ENCODE peak calls at places on chromosomes 6 and 20, in nine cellular contexts. X, W, G, T, S, R, N, I and D are unnamed samples. For H3K9me2, the result is how much of the 10 kb centered on the place peaks cover.

GRCh38 chr6:96236471-96236870 is 220.7 kb downstream of the FUT9 start:
- DNase-seq in X (no peak), W (no peak), G (no peak), T (no peak), S (no peak), R (no peak), N (no peak), I (no peak), D (no peak)

GRCh38 chr6:44430322-44430721 is 42.8 kb downstream of the CDC5L start:
- DNase-seq in X (no peak), W (no peak), G (no peak), T (no peak), S (no peak), R (no peak), N (no peak), I (no peak), D (peak)

GRCh38 chr20:607476-607875 is 2.6 kb downstream of the TCF15 start:
- DNase-seq in X (no peak), W (no peak), G (no peak), T (no peak), S (no peak), R (no peak), N (no peak), I (no peak), D (no peak)

GRCh38 chr6:142613981-142614380 is 312.2 kb downstream of the ADGRG6 start:
- DNase-seq in X (no peak), W (no peak), G (no peak), T (peak), S (no peak), R (peak), N (peak), I (no peak), D (no peak)

GRCh38 chr20:4135385-4136077 is 120.2 kb upstream of the RNF24 start:
- DNase-seq in X (peak), W (peak), G (no peak), T (peak), S (peak), R (no peak), N (peak), I (no peak), D (no peak)

GRCh38 chr20:44089987-44090674 is 96.9 kb downstream of the JPH2 start:
- DNase-seq in X (peak), W (peak), G (peak), T (peak), S (no peak), R (no peak), N (peak), I (peak), D (peak)

GRCh38 chr20:24676353-24676977 is 207.0 kb downstream of the SYNDIG1 start:
- DNase-seq in X (no peak), W (no peak), G (no peak), T (no peak), S (no peak), R (no peak), N (no peak), I (no peak), D (no peak)

GRCh38 chr20:60869626-60870025 is 382.4 kb upstream of the CDH4 start:
- DNase-seq in X (no peak), W (peak), G (no peak), T (no peak), S (no peak), R (no peak), N (no peak), I (no peak), D (no peak)

GRCh38 chr6:624979-625378 is 31.9 kb downstream of the HUS1B start:
- DNase-seq in X (no peak), W (peak), G (peak), T (peak), S (no peak), R (peak), N (peak), I (no peak), D (peak)

GRCh38 chr6:7169296-7169721 is 61.5 kb downstream of the RREB1 start:
- DNase-seq in X (no peak), W (peak), G (no peak), T (no peak), S (no peak), R (no peak), N (no peak), I (no peak), D (no peak)

GRCh38 chr20:50399003-50399916 is 110.9 kb upstream of the PTPN1 start:
- DNase-seq in X (no peak), W (peak), G (no peak), T (peak), S (peak), R (no peak), N (no peak), I (no peak), D (no peak)

GRCh38 chr6:134293659-134294161 is 24.2 kb downstream of the SGK1 start:
- DNase-seq in X (no peak), W (no peak), G (no peak), T (no peak), S (no peak), R (no peak), N (no peak), I (no peak), D (no peak)

GRCh38 chr20:43446361-43446879 is 11.3 kb upstream of the SRSF6 start:
- DNase-seq in X (no peak), W (peak), G (no peak), T (no peak), S (peak), R (no peak), N (no peak), I (no peak), D (no peak)

GRCh38 chr6:30515106-30515505 is 25.8 kb downstream of the HLA-E start:
- DNase-seq in X (no peak), W (no peak), G (no peak), T (no peak), S (no peak), R (peak), N (no peak), I (no peak), D (peak)

GRCh38 chr6:133923938-133924593 is 29.0 kb upstream of the TBPL1 start:
- DNase-seq in X (peak), W (peak), G (peak), T (peak), S (peak), R (peak), N (peak), I (peak), D (peak)

GRCh38 chr20:49384437-49385434 is 97.7 kb downstream of the KCNB1 start:
- DNase-seq in X (peak), W (peak), G (peak), T (peak), S (no peak), R (peak), N (peak), I (peak), D (peak)

GRCh38 chr6:148317051-148317450 is 25.6 kb upstream of the SASH1 start:
- DNase-seq in X (no peak), W (no peak), G (no peak), T (no peak), S (no peak), R (no peak), N (no peak), I (no peak), D (no peak)

GRCh38 chr6:6438286-6438685 is 117.8 kb upstream of the F13A1 start:
- DNase-seq in X (no peak), W (no peak), G (no peak), T (no peak), S (no peak), R (no peak), N (peak), I (no peak), D (no peak)

GRCh38 chr6:150857906-150858365 is 7.6 kb upstream of the MTHFD1L start:
- DNase-seq in X (no peak), W (no peak), G (no peak), T (no peak), S (no peak), R (no peak), N (no peak), I (no peak), D (no peak)

GRCh38 chr20:33433465-33433864 is 10.1 kb downstream of the SNTA1 start:
- DNase-seq in X (no peak), W (peak), G (no peak), T (no peak), S (no peak), R (no peak), N (no peak), I (no peak), D (no peak)

GRCh38 chr6:136173519-136174507 is 76.3 kb downstream of the MTFR2 start:
- DNase-seq in X (no peak), W (no peak), G (no peak), T (peak), S (no peak), R (no peak), N (no peak), I (no peak), D (no peak)

GRCh38 chr6:7267521-7268091 is 45.4 kb downstream of the SSR1 start:
- DNase-seq in X (peak), W (peak), G (no peak), T (peak), S (peak), R (no peak), N (peak), I (no peak), D (no peak)

GRCh38 chr20:54256202-54256601 is 48.3 kb downstream of the PFDN4 start:
- DNase-seq in X (no peak), W (no peak), G (no peak), T (no peak), S (no peak), R (no peak), N (no peak), I (no peak), D (no peak)

GRCh38 chr6:151070666-151071065 is 169.1 kb upstream of the AKAP12 start:
- DNase-seq in X (no peak), W (peak), G (no peak), T (no peak), S (no peak), R (no peak), N (no peak), I (no peak), D (no peak)

GRCh38 chr6:70763754-70764153 is 96.1 kb downstream of the SMAP1 start:
- DNase-seq in X (no peak), W (peak), G (no peak), T (no peak), S (no peak), R (no peak), N (no peak), I (no peak), D (no peak)

GRCh38 chr20:19936801-19937583 is 80.2 kb upstream of the NAA20 start:
- DNase-seq in X (no peak), W (no peak), G (no peak), T (no peak), S (no peak), R (no peak), N (no peak), I (no peak), D (no peak)

GRCh38 chr20:47642118-47642517 is 140.4 kb downstream of the NCOA3 start:
- DNase-seq in X (no peak), W (no peak), G (no peak), T (no peak), S (no peak), R (no peak), N (no peak), I (no peak), D (no peak)

GRCh38 chr20:20498081-20498861 is 130.4 kb downstream of the INSM1 start:
- DNase-seq in X (no peak), W (peak), G (no peak), T (no peak), S (no peak), R (no peak), N (peak), I (no peak), D (no peak)

GRCh38 chr6:20841806-20842205 is 307.5 kb downstream of the CDKAL1 start:
- DNase-seq in X (no peak), W (no peak), G (no peak), T (no peak), S (no peak), R (no peak), N (no peak), I (no peak), D (no peak)

GRCh38 chr6:26199057-26199772 is 112.0 kb downstream of the HFE start:
- DNase-seq in X (peak), W (peak), G (peak), T (peak), S (peak), R (peak), N (peak), I (peak), D (peak)

GRCh38 chr6:144197919-144198318 is 47.6 kb downstream of the STX11 start:
- DNase-seq in X (no peak), W (no peak), G (no peak), T (no peak), S (no peak), R (no peak), N (no peak), I (no peak), D (no peak)

GRCh38 chr20:37397076-37397953 is 51.4 kb downstream of the SRC start:
- DNase-seq in X (no peak), W (peak), G (no peak), T (no peak), S (no peak), R (peak), N (peak), I (no peak), D (no peak)

GRCh38 chr6:167477688-167478087 is 152.8 kb downstream of the TTLL2 start:
- DNase-seq in X (no peak), W (no peak), G (no peak), T (no peak), S (no peak), R (no peak), N (no peak), I (no peak), D (no peak)

GRCh38 chr20:53608456-53609413 is 15.1 kb upstream of the ZNF217 start:
- DNase-seq in X (no peak), W (peak), G (no peak), T (peak), S (no peak), R (peak), N (no peak), I (no peak), D (no peak)

GRCh38 chr20:58710481-58711265 is 18.1 kb downstream of the NPEPL1 start:
- DNase-seq in X (no peak), W (no peak), G (no peak), T (peak), S (no peak), R (no peak), N (no peak), I (no peak), D (no peak)

GRCh38 chr20:45374101-45374467 is 4.0 kb downstream of the TP53TG5 start:
- DNase-seq in X (no peak), W (no peak), G (no peak), T (no peak), S (no peak), R (no peak), N (no peak), I (no peak), D (no peak)

GRCh38 chr20:45372241-45372640 is 5.9 kb downstream of the TP53TG5 start:
- DNase-seq in X (no peak), W (no peak), G (no peak), T (no peak), S (no peak), R (no peak), N (no peak), I (no peak), D (no peak)

GRCh38 chr20:45374966-45375365 is 3.2 kb downstream of the TP53TG5 start:
- DNase-seq in X (no peak), W (no peak), G (no peak), T (no peak), S (no peak), R (no peak), N (no peak), I (no peak), D (no peak)

GRCh38 chr20:45372646-45373352 is 5.3 kb downstream of the TP53TG5 start:
- DNase-seq in X (no peak), W (peak), G (no peak), T (no peak), S (no peak), R (peak), N (no peak), I (no peak), D (no peak)

DNA sequence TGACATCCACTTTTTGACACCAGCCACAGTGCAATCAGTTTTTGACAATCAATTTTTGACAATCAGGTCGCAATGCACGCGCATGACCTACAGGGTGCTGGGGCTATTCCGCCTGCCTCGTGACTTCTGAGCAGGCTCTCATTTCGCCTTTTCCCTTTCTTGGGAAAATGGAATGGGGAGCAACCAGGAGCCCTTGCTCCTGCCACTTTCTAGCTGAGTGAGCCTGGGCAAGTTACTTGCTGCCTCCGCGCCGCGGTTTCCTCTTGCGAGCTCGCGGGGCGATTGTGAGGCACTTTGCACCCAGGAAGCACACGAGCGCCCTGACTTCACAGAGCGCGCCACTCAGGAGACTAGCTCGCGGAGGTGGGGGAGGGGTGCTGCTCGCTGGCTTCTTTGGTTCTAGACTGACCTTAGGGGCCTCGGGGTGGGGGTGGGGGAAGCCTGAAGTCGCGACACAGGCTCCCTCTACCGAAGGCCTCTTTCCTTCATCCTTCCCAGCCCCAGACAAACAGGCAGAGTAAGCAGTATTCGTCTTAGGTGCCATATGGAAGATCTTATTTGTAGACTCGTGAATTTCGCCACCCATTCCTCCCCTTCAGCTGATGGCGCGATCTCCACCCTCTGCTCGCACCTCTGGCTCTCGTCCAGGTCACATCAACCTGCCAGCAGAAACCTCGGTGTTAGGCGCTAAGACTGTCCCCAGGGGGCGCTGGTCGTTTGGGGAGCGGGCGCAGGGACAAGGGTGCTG is 4.6 kb downstream of the TP53TG5 start:
- DNase-seq in X (peak), W (peak), G (peak), T (peak), S (peak), R (peak), N (peak), I (peak), D (peak)
- H3K9me2 ChIP-seq in X (under half), W (under half), G (under half), T (under half), S (under half), R (under half), N (under half), I (under half), D (under half)

GRCh38 chr6:101433141-101433540 is 39.6 kb downstream of the GRIK2 start:
- DNase-seq in X (no peak), W (no peak), G (no peak), T (no peak), S (no peak), R (no peak), N (no peak), I (no peak), D (no peak)

GRCh38 chr6:101429845-101430244 is 36.3 kb downstream of the GRIK2 start:
- DNase-seq in X (no peak), W (no peak), G (no peak), T (no peak), S (no peak), R (no peak), N (no peak), I (no peak), D (no peak)

GRCh38 chr6:101435028-101435427 is 41.5 kb downstream of the GRIK2 start:
- DNase-seq in X (no peak), W (no peak), G (no peak), T (no peak), S (no peak), R (no peak), N (no peak), I (no peak), D (no peak)

GRCh38 chr6:101434601-101435000 is 41.1 kb downstream of the GRIK2 start:
- DNase-seq in X (no peak), W (no peak), G (no peak), T (no peak), S (no peak), R (no peak), N (no peak), I (no peak), D (no peak)

GRCh38 chr6:101429291-101429690 is 35.8 kb downstream of the GRIK2 start:
- DNase-seq in X (no peak), W (peak), G (no peak), T (no peak), S (no peak), R (no peak), N (no peak), I (no peak), D (no peak)
- H2AFZ ChIP-seq in X (no peak), W (no peak), G (no peak), T (no peak), S (no peak), R (no peak), N (no peak), I (no peak), D (no peak)

GRCh38 chr20:63425846-63426485 is 46.5 kb downstream of the KCNQ2 start:
- DNase-seq in X (no peak), W (no peak), G (peak), T (no peak), S (no peak), R (no peak), N (peak), I (no peak), D (no peak)
- H3K9me2 ChIP-seq in X (under half), W (under half), G (under half), T (under half), S (under half), R (under half), N (under half), I (under half), D (under half)

GRCh38 chr6:18042536-18043145 is 55.2 kb upstream of the KIF13A start:
- DNase-seq in X (no peak), W (no peak), G (no peak), T (no peak), S (no peak), R (no peak), N (no peak), I (no peak), D (no peak)
- H2AFZ ChIP-seq in X (peak), W (peak), G (no peak), T (no peak), S (peak), R (peak), N (peak), I (no peak), D (no peak)

DNA sequence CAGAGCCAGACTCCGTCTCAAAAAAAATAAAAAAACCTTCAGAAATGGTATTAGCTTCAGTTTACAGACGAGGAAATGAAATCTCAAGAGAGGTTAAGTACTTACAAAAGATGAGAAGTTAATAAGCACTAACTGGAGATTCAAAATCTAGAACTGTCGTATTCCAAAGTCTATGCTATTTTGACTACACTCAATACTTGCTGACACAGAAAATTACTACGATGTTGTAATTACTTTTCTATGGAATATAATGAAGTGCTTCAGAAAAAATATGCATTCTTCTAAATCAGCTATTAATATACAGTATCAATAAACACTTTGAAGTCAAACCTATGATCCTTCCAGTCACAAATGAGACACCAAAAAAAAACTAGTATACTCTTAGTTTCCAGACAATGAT is 12.2 kb downstream of the REPS1 start:
- DNase-seq in X (no peak), W (no peak), G (no peak), T (no peak), S (no peak), R (no peak), N (no peak), I (no peak), D (no peak)
- H3K9me2 ChIP-seq in X (under half), W (under half), G (under half), T (under half), S (under half), R (under half), N (under half), I (under half), D (under half)